ENCODE peak calls at places on chromosomes 11 and 22, in six cellular contexts. One of them, this sample, is unnamed.

GRCh38 chr11:112024178-112024777 is 930 bp upstream of the DLAT start:
- DNase-seq in fibroblast of lung: no peak
- DNase-seq in bronchial epithelial cell: no peak
- DNase-seq in upper lobe of left lung: no peak
- DNase-seq in RWPE1: no peak
- DNase-seq in CD8-positive, alpha-beta T cell: no peak
- DNase-seq in this sample: no peak

GRCh38 chr22:25774575-25775026 is 32.6 kb downstream of the MYO18B start:
- DNase-seq in bronchial epithelial cell: no peak
- DNase-seq in fibroblast of lung: no peak
- DNase-seq in RWPE1: no peak
- DNase-seq in CD8-positive, alpha-beta T cell: no peak
- DNase-seq in upper lobe of left lung: no peak
- DNase-seq in this sample: peak; percentile 51

GRCh38 chr11:12746593-12747097 is 72.4 kb downstream of the TEAD1 start:
- DNase-seq in upper lobe of left lung: peak; percentile 46
- DNase-seq in CD8-positive, alpha-beta T cell: no peak
- DNase-seq in RWPE1: peak; percentile 82
- DNase-seq in bronchial epithelial cell: peak; percentile 82
- DNase-seq in fibroblast of lung: peak; percentile 95
- DNase-seq in this sample: no peak

GRCh38 chr11:14544611-14545010 is 24.4 kb upstream of the PSMA1 start:
- DNase-seq in fibroblast of lung: no peak
- DNase-seq in bronchial epithelial cell: peak; percentile 37
- DNase-seq in RWPE1: no peak
- DNase-seq in upper lobe of left lung: no peak
- DNase-seq in CD8-positive, alpha-beta T cell: no peak
- DNase-seq in this sample: no peak

GRCh38 chr22:43921361-43921760 is 2.2 kb upstream of the PNPLA3 start:
- DNase-seq in upper lobe of left lung: no peak
- DNase-seq in CD8-positive, alpha-beta T cell: no peak
- DNase-seq in bronchial epithelial cell: no peak
- DNase-seq in fibroblast of lung: peak; percentile 93
- DNase-seq in RWPE1: no peak
- DNase-seq in this sample: no peak

GRCh38 chr11:26073646-26074045 is 258.3 kb upstream of the ANO3 start:
- DNase-seq in upper lobe of left lung: no peak
- DNase-seq in fibroblast of lung: no peak
- DNase-seq in bronchial epithelial cell: no peak
- DNase-seq in CD8-positive, alpha-beta T cell: no peak
- DNase-seq in RWPE1: no peak
- DNase-seq in this sample: no peak

GRCh38 chr11:134277176-134278001 is 1.2 kb downstream of the GLB1L3 start:
- DNase-seq in bronchial epithelial cell: no peak
- DNase-seq in CD8-positive, alpha-beta T cell: no peak
- DNase-seq in RWPE1: no peak
- DNase-seq in upper lobe of left lung: no peak
- DNase-seq in fibroblast of lung: no peak
- DNase-seq in this sample: no peak

GRCh38 chr11:65274734-65275682 is 13.2 kb downstream of the POLA2 start:
- DNase-seq in CD8-positive, alpha-beta T cell: no peak
- DNase-seq in fibroblast of lung: peak; percentile 96
- DNase-seq in bronchial epithelial cell: peak; percentile 86
- DNase-seq in upper lobe of left lung: no peak
- DNase-seq in RWPE1: peak; percentile 67
- DNase-seq in this sample: no peak

GRCh38 chr22:22682196-22682595 is 37.8 kb downstream of the GGTLC2 start:
- DNase-seq in bronchial epithelial cell: no peak
- DNase-seq in CD8-positive, alpha-beta T cell: no peak
- DNase-seq in upper lobe of left lung: no peak
- DNase-seq in fibroblast of lung: no peak
- DNase-seq in RWPE1: no peak
- DNase-seq in this sample: no peak

GRCh38 chr22:47705350-47705749 is 942.9 kb downstream of the TBC1D22A start:
- DNase-seq in fibroblast of lung: no peak
- DNase-seq in upper lobe of left lung: no peak
- DNase-seq in CD8-positive, alpha-beta T cell: no peak
- DNase-seq in bronchial epithelial cell: no peak
- DNase-seq in RWPE1: no peak
- DNase-seq in this sample: no peak

GRCh38 chr11:123719452-123719851 is 22.0 kb downstream of the ZNF202 start:
- DNase-seq in CD8-positive, alpha-beta T cell: no peak
- DNase-seq in fibroblast of lung: peak; percentile 57
- DNase-seq in upper lobe of left lung: no peak
- DNase-seq in RWPE1: no peak
- DNase-seq in bronchial epithelial cell: peak; percentile 53
- DNase-seq in this sample: no peak

GRCh38 chr11:36034572-36035331 is 90.9 kb downstream of the LDLRAD3 start:
- DNase-seq in RWPE1: peak; percentile 83
- DNase-seq in fibroblast of lung: peak; percentile 94
- DNase-seq in CD8-positive, alpha-beta T cell: no peak
- DNase-seq in upper lobe of left lung: no peak
- DNase-seq in bronchial epithelial cell: peak; percentile 33
- DNase-seq in this sample: no peak

GRCh38 chr22:39560127-39560526 is 10.4 kb upstream of the CACNA1I start:
- DNase-seq in RWPE1: no peak
- DNase-seq in fibroblast of lung: no peak
- DNase-seq in CD8-positive, alpha-beta T cell: no peak
- DNase-seq in upper lobe of left lung: no peak
- DNase-seq in bronchial epithelial cell: no peak
- DNase-seq in this sample: no peak

DNA sequence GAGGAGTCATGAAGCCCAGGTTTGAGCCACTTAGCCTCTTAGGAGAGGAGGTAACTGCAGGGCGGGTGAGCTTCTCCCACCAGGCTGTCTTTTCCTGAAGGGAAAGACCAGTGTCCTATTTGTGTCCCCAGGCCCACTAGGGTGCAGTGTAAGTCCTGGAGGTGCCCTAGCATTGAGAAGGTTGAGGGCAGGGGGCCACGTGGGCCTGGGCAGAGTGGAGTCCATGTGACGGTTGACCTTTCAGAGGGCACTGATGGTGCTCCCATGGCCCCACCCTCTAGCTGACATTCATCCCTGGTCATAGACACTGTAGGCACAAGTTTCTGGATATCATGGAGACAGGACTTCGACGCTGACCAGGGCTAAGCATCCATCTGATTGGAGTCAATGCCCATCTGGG is 44.1 kb upstream of the TP53I11 start:
- DNase-seq in fibroblast of lung: no peak
- DNase-seq in CD8-positive, alpha-beta T cell: no peak
- DNase-seq in upper lobe of left lung: no peak
- DNase-seq in RWPE1: no peak
- DNase-seq in bronchial epithelial cell: no peak
- DNase-seq in this sample: no peak
- TF ChIP-seq CTCF in fibroblast of lung: no peak
- TF ChIP-seq CTCF in CD8-positive, alpha-beta T cell: no peak
- TF ChIP-seq CTCF in upper lobe of left lung: no peak
- TF ChIP-seq CTCF in RWPE1: no peak
- TF ChIP-seq CTCF in bronchial epithelial cell: no peak
- TF ChIP-seq CTCF in this sample: no peak

DNA sequence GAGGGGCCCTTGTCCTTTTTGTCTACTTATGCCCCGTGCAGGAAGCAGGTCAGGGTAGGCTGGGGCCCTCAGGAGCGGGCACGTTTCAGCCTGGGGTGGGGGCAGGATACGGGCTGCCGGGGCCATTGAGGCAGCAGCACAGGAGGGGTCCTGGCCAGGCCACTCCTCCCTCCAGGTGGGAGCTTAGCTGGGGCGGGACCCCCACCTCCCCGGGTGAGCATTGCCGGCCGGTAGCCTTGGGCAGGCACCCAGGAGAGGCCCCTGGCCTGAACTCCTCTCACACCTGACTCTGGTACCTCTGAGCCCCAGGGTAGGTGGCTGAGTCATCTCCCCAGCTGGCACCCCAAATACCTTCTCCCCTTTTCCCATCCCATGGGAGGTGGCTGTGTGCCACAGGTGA is 5.0 kb upstream of the MUC6 start:
- DNase-seq in bronchial epithelial cell: no peak
- DNase-seq in fibroblast of lung: no peak
- DNase-seq in CD8-positive, alpha-beta T cell: no peak
- DNase-seq in upper lobe of left lung: peak; percentile 56
- DNase-seq in RWPE1: peak; percentile 50
- DNase-seq in this sample: no peak
- TF ChIP-seq CTCF in bronchial epithelial cell: no peak
- TF ChIP-seq CTCF in fibroblast of lung: no peak
- TF ChIP-seq CTCF in CD8-positive, alpha-beta T cell: no peak
- TF ChIP-seq CTCF in upper lobe of left lung: no peak
- TF ChIP-seq CTCF in RWPE1: no peak
- TF ChIP-seq CTCF in this sample: no peak

GRCh38 chr11:91373497-91373896 is 851.1 kb upstream of the FAT3 start:
- DNase-seq in upper lobe of left lung: no peak
- DNase-seq in bronchial epithelial cell: no peak
- DNase-seq in RWPE1: no peak
- DNase-seq in fibroblast of lung: no peak
- DNase-seq in CD8-positive, alpha-beta T cell: no peak
- DNase-seq in this sample: no peak
- TF ChIP-seq CTCF in upper lobe of left lung: no peak
- TF ChIP-seq CTCF in bronchial epithelial cell: no peak
- TF ChIP-seq CTCF in RWPE1: no peak
- TF ChIP-seq CTCF in fibroblast of lung: peak; percentile 8
- TF ChIP-seq CTCF in CD8-positive, alpha-beta T cell: no peak
- TF ChIP-seq CTCF in this sample: no peak

GRCh38 chr11:8962827-8963226 is 1.4 kb downstream of the TMEM9B start:
- DNase-seq in bronchial epithelial cell: no peak
- DNase-seq in CD8-positive, alpha-beta T cell: no peak
- DNase-seq in upper lobe of left lung: no peak
- DNase-seq in RWPE1: no peak
- DNase-seq in fibroblast of lung: no peak
- DNase-seq in this sample: no peak
- TF ChIP-seq CTCF in bronchial epithelial cell: no peak
- TF ChIP-seq CTCF in CD8-positive, alpha-beta T cell: no peak
- TF ChIP-seq CTCF in upper lobe of left lung: no peak
- TF ChIP-seq CTCF in RWPE1: no peak
- TF ChIP-seq CTCF in fibroblast of lung: no peak
- TF ChIP-seq CTCF in this sample: no peak